ENCODE peak calls at places on chromosomes 7 and 10, in four cellular contexts. B, T, U and E are unnamed samples.

GRCh38 chr10:60149003-60149402 is 240.7 kb downstream of the ANK3 start:
- DNase-seq in U (no peak), B (no peak), T (no peak), E (peak)

GRCh38 chr7:106617860-106618259 is 43.1 kb downstream of the CCDC71L start:
- DNase-seq in B (peak), U (no peak), T (no peak), E (no peak)

GRCh38 chr10:129815898-129816665 is 148.0 kb downstream of the EBF3 start:
- DNase-seq in U (no peak), T (no peak), B (no peak), E (no peak)

GRCh38 chr10:130127612-130128607 is 8.3 kb upstream of the GLRX3 start:
- DNase-seq in T (peak), U (no peak), B (peak), E (peak)

GRCh38 chr10:22710139-22710745 is 4.1 kb downstream of the PIP4K2A start:
- DNase-seq in U (no peak), T (peak), B (no peak), E (no peak)

GRCh38 chr7:141354251-141354650 is 197.0 kb upstream of the AGK start:
- DNase-seq in T (no peak), U (no peak), B (peak), E (no peak)

GRCh38 chr7:107398161-107398560 is 71.7 kb upstream of the GPR22 start:
- DNase-seq in U (no peak), B (no peak), T (no peak), E (no peak)

GRCh38 chr7:26794541-26794940 is 69.8 kb downstream of the SKAP2 start:
- DNase-seq in U (no peak), T (no peak), B (no peak), E (no peak)

GRCh38 chr7:16094651-16095050 is 326.7 kb downstream of the CRPPA start:
- DNase-seq in U (no peak), T (no peak), B (no peak), E (no peak)

GRCh38 chr10:105473170-105473569 is 832.1 kb downstream of the SORCS3 start:
- DNase-seq in T (no peak), B (no peak), U (no peak), E (no peak)

GRCh38 chr7:99098824-99099498 is 44.9 kb downstream of the SMURF1 start:
- DNase-seq in T (no peak), B (no peak), U (no peak), E (peak)

GRCh38 chr10:132400041-132400546 is 3.1 kb downstream of the PWWP2B start:
- DNase-seq in B (no peak), U (no peak), T (no peak), E (no peak)

GRCh38 chr7:130299909-130300308 is 6.9 kb downstream of the CPA4 start:
- DNase-seq in U (no peak), T (no peak), B (no peak), E (no peak)

GRCh38 chr7:144032483-144032882 is 16.3 kb upstream of the OR2A5 start:
- DNase-seq in T (no peak), B (no peak), U (no peak), E (no peak)

GRCh38 chr7:145797507-145797906 is 319.1 kb upstream of the CNTNAP2 start:
- DNase-seq in T (no peak), B (no peak), U (no peak), E (no peak)

GRCh38 chr7:47278043-47278442 is 303.9 kb downstream of the TNS3 start:
- DNase-seq in U (no peak), B (no peak), T (no peak), E (no peak)

GRCh38 chr10:117661316-117661715 is 118.8 kb downstream of the EMX2 start:
- DNase-seq in B (no peak), T (no peak), U (no peak), E (peak)

GRCh38 chr10:62815373-62816111 is 624 bp downstream of the EGR2 start:
- DNase-seq in B (no peak), T (no peak), U (no peak), E (peak)

GRCh38 chr7:155000795-155001194 is 2.1 kb downstream of the PAXIP1 start:
- DNase-seq in U (no peak), T (no peak), B (no peak), E (peak)

GRCh38 chr7:74174606-74175082 is 488 bp downstream of the EIF4H start:
- DNase-seq in B (peak), T (no peak), U (no peak), E (peak)

GRCh38 chr7:23804707-23805106 is 94.7 kb downstream of the STK31 start:
- DNase-seq in B (no peak), U (no peak), T (no peak), E (no peak)

GRCh38 chr7:106640368-106641141 is 20.4 kb downstream of the CCDC71L start:
- DNase-seq in B (peak), T (no peak), U (no peak), E (peak)

GRCh38 chr10:87605656-87606308 is 53.9 kb upstream of the PAPSS2 start:
- DNase-seq in U (no peak), B (no peak), T (no peak), E (peak)

GRCh38 chr7:66050990-66051424 is 24.6 kb upstream of the ASL start:
- DNase-seq in B (peak), T (no peak), U (peak), E (peak)

GRCh38 chr10:13943735-13944398 is 357.1 kb downstream of the PRPF18 start:
- DNase-seq in B (no peak), U (no peak), T (no peak), E (no peak)

GRCh38 chr7:28630350-28630749 is 218.0 kb downstream of the CREB5 start:
- DNase-seq in U (no peak), B (peak), T (no peak), E (no peak)

GRCh38 chr10:80161321-80162084 is 29.0 kb downstream of the PLAC9 start:
- DNase-seq in B (no peak), U (no peak), T (no peak), E (no peak)

GRCh38 chr10:13404791-13405190 is 56.7 kb upstream of the SEPHS1 start:
- DNase-seq in U (no peak), T (no peak), B (no peak), E (no peak)

GRCh38 chr10:15083674-15084501 is 4.7 kb downstream of the ACBD7 start:
- DNase-seq in T (no peak), U (no peak), B (no peak), E (no peak)
- TF ChIP-seq CTCF in T (no peak), U (no peak), B (no peak), E (no peak)

GRCh38 chr7:876077-876971 is at the start of gene GET4:
- DNase-seq in U (peak), T (peak), B (peak), E (peak)
- TF ChIP-seq CTCF in U (peak), T (peak), B (peak), E (no peak)

DNA sequence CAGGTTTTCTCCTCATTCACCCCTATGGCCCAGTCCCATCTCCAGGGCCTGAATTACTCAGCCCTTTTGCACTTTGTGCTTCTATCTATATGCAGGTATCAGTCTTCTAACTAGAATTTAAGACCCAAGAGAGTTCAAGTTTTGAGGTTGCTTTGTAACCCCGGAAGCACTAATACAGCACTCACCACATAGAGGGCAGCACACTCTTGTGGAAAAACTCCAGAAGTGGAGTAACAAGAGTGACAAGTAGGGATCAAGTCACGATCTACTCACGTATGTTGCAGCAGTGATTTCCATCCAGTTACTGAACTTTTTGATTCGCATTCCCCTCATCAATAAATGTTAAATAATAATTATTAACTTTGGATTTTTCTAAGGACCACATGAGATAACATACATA is 151.0 kb downstream of the CHCHD3 start:
- DNase-seq in T (no peak), U (no peak), B (peak), E (peak)
- TF ChIP-seq CTCF in T (peak), U (no peak), B (peak), E (peak)

GRCh38 chr10:101375073-101375472 is 21.1 kb downstream of the BTRC start:
- DNase-seq in T (no peak), U (no peak), B (no peak), E (no peak)

GRCh38 chr10:101385866-101386658 is 32.1 kb downstream of the BTRC start:
- DNase-seq in U (no peak), T (no peak), B (no peak), E (no peak)

GRCh38 chr10:101379663-101380352 is 25.8 kb downstream of the BTRC start:
- DNase-seq in U (no peak), T (no peak), B (no peak), E (peak)

GRCh38 chr10:101380353-101381017 is 26.5 kb downstream of the BTRC start:
- DNase-seq in B (no peak), U (no peak), T (no peak), E (peak)
- TF ChIP-seq CTCF in B (no peak), U (no peak), T (no peak), E (no peak)

GRCh38 chr10:74671716-74672115 is 154.7 kb upstream of the KAT6B start:
- DNase-seq in T (no peak), U (no peak), B (no peak), E (no peak)
- TF ChIP-seq CTCF in T (no peak), U (no peak), B (no peak), E (no peak)

GRCh38 chr10:77835669-77836086 is 90.9 kb downstream of the DLG5 start:
- DNase-seq in T (no peak), B (no peak), U (no peak), E (no peak)

GRCh38 chr10:77834943-77835668 is 91.4 kb downstream of the DLG5 start:
- DNase-seq in B (no peak), T (no peak), U (no peak), E (no peak)

GRCh38 chr10:77837925-77838595 is 88.5 kb downstream of the DLG5 start:
- DNase-seq in T (no peak), B (no peak), U (no peak), E (no peak)

GRCh38 chr10:77836299-77836820 is 90.2 kb downstream of the DLG5 start:
- DNase-seq in U (no peak), B (peak), T (no peak), E (peak)

DNA sequence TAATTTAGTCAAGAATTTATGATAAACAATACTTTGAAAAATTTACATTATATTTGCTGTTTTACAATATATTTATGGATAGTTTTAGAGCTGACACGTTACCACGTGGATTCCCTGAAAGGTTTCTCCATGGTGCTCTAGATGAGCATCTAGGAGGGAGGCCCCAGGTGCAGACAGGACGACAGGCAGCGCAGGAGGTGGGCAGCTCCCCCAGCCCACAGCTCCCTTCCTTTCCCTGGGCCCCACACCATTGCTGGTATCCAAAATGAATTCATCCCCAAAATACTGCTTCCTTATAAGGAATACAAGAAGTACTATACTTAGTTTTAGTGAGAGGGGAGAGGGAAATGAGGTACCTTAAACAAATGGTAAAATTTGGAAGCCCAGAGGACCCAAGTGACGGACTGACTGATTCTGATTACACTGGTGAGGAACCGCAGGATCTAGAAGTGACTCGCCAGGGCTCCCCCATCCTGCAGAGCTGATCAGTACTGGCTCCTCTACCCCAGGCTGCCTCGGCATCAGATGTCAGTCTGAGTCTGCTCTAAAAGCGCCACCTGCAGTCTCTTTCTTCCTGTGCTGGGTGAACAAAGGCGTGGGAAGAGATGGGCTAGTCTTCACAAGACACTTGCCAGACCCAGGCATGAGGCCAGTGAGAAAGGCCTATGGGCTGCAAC is 89.2 kb downstream of the DLG5 start:
- DNase-seq in U (no peak), T (peak), B (peak), E (peak)
- TF ChIP-seq CTCF in U (peak), T (peak), B (peak), E (peak)

GRCh38 chr10:93872776-93873175 is 21.0 kb upstream of the SLC35G1 start:
- DNase-seq in B (no peak), T (no peak), U (no peak), E (no peak)

GRCh38 chr10:93875032-93875358 is 18.8 kb upstream of the SLC35G1 start:
- DNase-seq in U (no peak), T (no peak), B (peak), E (no peak)

GRCh38 chr10:93874309-93875031 is 19.3 kb upstream of the SLC35G1 start:
- DNase-seq in T (no peak), B (no peak), U (no peak), E (peak)

GRCh38 chr10:93871805-93872204 is 22.0 kb upstream of the SLC35G1 start:
- DNase-seq in B (no peak), T (no peak), U (no peak), E (no peak)

GRCh38 chr10:93873427-93874115 is 20.2 kb upstream of the SLC35G1 start:
- DNase-seq in B (peak), U (peak), T (no peak), E (peak)
- TF ChIP-seq CTCF in B (no peak), U (no peak), T (no peak), E (no peak)

GRCh38 chr10:5293691-5294550 is 70.8 kb upstream of the UCN3 start:
- DNase-seq in T (peak), U (no peak), B (peak), E (peak)

GRCh38 chr10:5297996-5298395 is 66.8 kb upstream of the UCN3 start:
- DNase-seq in T (no peak), U (no peak), B (no peak), E (no peak)

GRCh38 chr10:5299950-5300349 is 64.8 kb upstream of the UCN3 start:
- DNase-seq in B (peak), U (no peak), T (no peak), E (no peak)

GRCh38 chr10:5292196-5292735 is 72.5 kb upstream of the UCN3 start:
- DNase-seq in T (no peak), U (no peak), B (no peak), E (peak)

DNA sequence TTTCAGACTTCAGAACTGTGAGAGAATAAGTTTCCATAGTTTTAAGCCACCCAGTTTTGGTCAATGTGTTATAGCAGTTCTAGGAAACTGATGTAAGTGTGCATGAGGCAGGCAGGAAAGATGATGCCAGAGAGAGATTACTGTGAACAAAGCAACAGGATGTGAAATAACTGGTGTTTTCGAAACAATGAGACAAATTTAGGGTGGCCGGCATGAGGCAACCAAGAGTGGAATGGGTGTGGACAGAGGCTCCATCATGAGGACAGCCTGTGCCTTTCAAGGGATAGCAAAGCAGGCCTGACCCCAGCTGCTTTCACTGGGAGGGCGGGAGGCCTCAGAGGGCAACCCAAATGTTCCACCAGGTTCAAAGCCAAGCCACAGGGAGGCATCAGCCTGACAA is 67.3 kb upstream of the UCN3 start:
- DNase-seq in U (no peak), T (no peak), B (no peak), E (peak)
- TF ChIP-seq CTCF in U (no peak), T (no peak), B (no peak), E (no peak)

DNA sequence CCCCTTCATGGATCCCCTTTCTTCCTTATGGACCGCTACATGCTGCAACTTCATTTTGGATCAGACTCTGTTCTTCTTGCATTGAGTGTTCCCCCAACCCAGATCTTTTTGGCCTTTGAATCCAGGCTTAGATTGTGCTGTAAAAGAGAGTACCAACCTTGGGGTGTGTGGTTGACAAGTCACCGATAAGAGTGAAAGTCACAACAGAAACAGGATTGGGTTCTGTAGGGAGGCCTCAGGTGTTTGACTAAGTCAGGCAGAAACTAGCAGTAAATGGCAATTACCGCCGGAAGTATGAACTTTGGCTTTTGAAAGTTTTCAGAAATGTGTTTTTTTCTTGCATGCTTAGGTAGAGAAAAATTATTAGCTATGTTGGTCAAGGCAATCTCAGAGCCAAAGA is 89.3 kb downstream of the TMEM106B start:
- DNase-seq in U (no peak), B (no peak), T (no peak), E (no peak)
- TF ChIP-seq CTCF in U (no peak), B (no peak), T (no peak), E (no peak)